ENCODE peak calls at places on chromosomes 13 and 19, in ten cellular contexts. G is left ventricle myocardium inferior, V is endodermal cell, A is bronchial epithelial cell, H is heart right ventricle, W is foreskin fibroblast, P is HCT116, S is H9, T is omental fat pad, L is adrenal gland. B is an unnamed sample.
A peak's percentile ranks its signal among the peaks of the same experiment; 100 is the strongest.

GRCh38 chr19:48629297-48629598 is 7.9 kb downstream of the DBP start:
- DNase-seq in W (no peak), P (no peak), H (no peak), G (no peak), T (no peak), A (no peak), L (no peak), V (no peak), S (no peak), B (no peak)

GRCh38 chr19:47057328-47057727 is 8.9 kb upstream of the TMEM160 start:
- DNase-seq in V (no peak), S (no peak), T (no peak), H (no peak), A (peak; percentile 49), L (no peak), P (no peak), W (peak; percentile 40), G (no peak), B (no peak)

GRCh38 chr13:44172411-44172810 is 201.2 kb upstream of the SERP2 start:
- DNase-seq in W (peak; percentile 25), L (no peak), P (no peak), H (no peak), V (no peak), T (no peak), S (no peak), A (no peak), G (no peak), B (no peak)

GRCh38 chr13:23378009-23378632 is 55.4 kb downstream of the SACS start:
- DNase-seq in T (no peak), A (peak; percentile 89), G (no peak), H (no peak), L (peak; percentile 57), V (no peak), S (no peak), P (no peak), W (peak; percentile 99), B (no peak)

GRCh38 chr13:36217456-36217855 is 3.1 kb upstream of the SOHLH2 start:
- DNase-seq in G (no peak), T (no peak), P (no peak), S (no peak), H (no peak), A (no peak), W (no peak), L (no peak), V (no peak), B (no peak)

GRCh38 chr13:108409735-108410134 is 140.2 kb downstream of the TNFSF13B start:
- DNase-seq in S (no peak), H (no peak), P (no peak), V (no peak), A (no peak), W (no peak), T (no peak), L (no peak), G (no peak), B (no peak)

GRCh38 chr13:113950451-113951245 is 23.2 kb downstream of the C13orf46 start:
- DNase-seq in W (no peak), T (no peak), A (no peak), G (no peak), V (no peak), S (no peak), P (no peak), L (no peak), H (no peak), B (no peak)

GRCh38 chr13:27130223-27131015 is 41.2 kb downstream of the USP12 start:
- DNase-seq in P (no peak), A (peak; percentile 68), G (no peak), W (peak; percentile 61), S (no peak), H (no peak), V (no peak), L (peak; percentile 26), T (no peak), B (no peak)

GRCh38 chr19:34096020-34096915 is 76.0 kb upstream of the LSM14A start:
- DNase-seq in S (peak; percentile 46), P (peak; percentile 66), W (peak; percentile 67), H (no peak), G (no peak), T (no peak), V (peak; percentile 66), L (no peak), A (peak; percentile 59), B (no peak)

GRCh38 chr13:50713849-50714248 is 129.6 kb downstream of the DLEU7 start:
- DNase-seq in T (no peak), L (peak; percentile 39), G (no peak), V (no peak), W (peak; percentile 77), H (no peak), S (no peak), P (no peak), A (peak; percentile 69), B (no peak)

GRCh38 chr19:17075035-17075859 is at the start of the genes HAUS8 and MYO9B:
- DNase-seq in G (peak; percentile 99), T (peak; percentile 93), A (peak; percentile 94), V (peak; percentile 100), L (peak; percentile 100), S (peak; percentile 99), P (peak; percentile 98), W (peak; percentile 100), H (peak; percentile 99), B (peak; percentile 100)

GRCh38 chr13:110528371-110528770 is 33.2 kb downstream of the RAB20 start:
- DNase-seq in S (no peak), A (no peak), H (no peak), V (no peak), T (no peak), L (peak; percentile 51), P (no peak), G (no peak), W (no peak), B (no peak)

GRCh38 chr19:30222428-30222873 is 149.7 kb upstream of the ZNF536 start:
- DNase-seq in H (peak; percentile 29), T (no peak), G (no peak), W (no peak), V (peak; percentile 85), S (peak; percentile 62), P (no peak), L (no peak), A (no peak), B (no peak)

DNA sequence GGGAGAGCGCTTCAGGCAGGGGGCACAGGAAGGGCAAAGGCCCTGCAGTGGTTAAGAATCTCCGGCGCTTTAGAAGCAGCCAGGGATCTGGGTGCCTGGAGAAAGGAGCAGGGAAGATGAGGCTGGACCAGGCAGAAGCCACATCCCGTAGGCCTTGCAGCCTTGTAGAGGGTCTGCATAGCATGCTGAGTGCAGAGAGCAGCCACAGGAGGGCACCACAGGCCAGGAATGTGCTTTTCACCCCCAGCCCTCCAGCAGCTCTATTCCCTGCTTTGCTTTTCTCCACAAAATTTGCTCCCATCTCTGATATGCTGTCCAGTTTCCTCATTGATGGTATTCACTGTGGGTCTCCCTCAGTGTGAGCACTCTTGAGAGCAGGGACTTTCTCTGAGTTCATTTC is 5.7 kb downstream of the WDR62 start:
- DNase-seq in A (peak; percentile 45), P (no peak), W (peak; percentile 86), L (peak; percentile 54), G (peak; percentile 46), H (peak; percentile 54), T (no peak), S (peak; percentile 49), V (peak; percentile 79), B (no peak)
- TF ChIP-seq CTCF in A (peak; percentile 87), P (peak; percentile 24), W (peak; percentile 75), L (peak; percentile 19), G (peak; percentile 74), H (peak; percentile 64), T (no peak), S (peak; percentile 66), V (peak; percentile 83), B (no peak)

GRCh38 chr19:1605236-1606137 is at the start of gene UQCR11:
- DNase-seq in L (peak; percentile 95), G (peak; percentile 97), P (peak; percentile 92), T (peak; percentile 77), W (peak; percentile 97), V (peak; percentile 98), A (peak; percentile 82), S (peak; percentile 96), H (peak; percentile 94), B (peak; percentile 91)
- TF ChIP-seq CTCF in L (peak; percentile 15), G (peak; percentile 70), P (no peak), T (no peak), W (peak; percentile 61), V (peak; percentile 70), A (peak; percentile 73), S (peak; percentile 55), H (peak; percentile 72), B (peak; percentile 34)

GRCh38 chr19:36139473-36140288 is at the start of gene CAPNS1:
- DNase-seq in T (peak; percentile 72), S (peak; percentile 98), L (peak; percentile 96), W (peak; percentile 99), V (peak; percentile 99), G (peak; percentile 99), P (peak; percentile 95), H (peak; percentile 99), A (peak; percentile 88), B (peak; percentile 96)
- TF ChIP-seq CTCF in T (no peak), S (peak; percentile 42), L (no peak), W (no peak), V (peak; percentile 66), G (peak; percentile 39), P (no peak), H (peak; percentile 29), A (peak; percentile 11), B (no peak)

GRCh38 chr13:72638059-72638815 is 89.2 kb downstream of the MZT1 start:
- DNase-seq in L (no peak), P (no peak), H (no peak), W (no peak), G (no peak), A (peak; percentile 95), S (peak; percentile 48), T (no peak), V (no peak), B (no peak)

GRCh38 chr13:72648513-72649065 is 78.8 kb downstream of the MZT1 start:
- DNase-seq in S (no peak), A (no peak), H (no peak), V (no peak), L (no peak), G (no peak), P (peak; percentile 1), W (no peak), T (no peak), B (no peak)

GRCh38 chr13:72645521-72645920 is 81.9 kb downstream of the MZT1 start:
- DNase-seq in S (no peak), W (no peak), A (no peak), V (no peak), T (no peak), G (no peak), H (no peak), P (no peak), L (no peak), B (no peak)

GRCh38 chr13:72639377-72639776 is 88.1 kb downstream of the MZT1 start:
- DNase-seq in L (no peak), T (no peak), V (no peak), P (no peak), A (no peak), W (no peak), S (no peak), G (no peak), H (no peak), B (no peak)

GRCh38 chr13:72643339-72643989 is 84.0 kb downstream of the MZT1 start:
- DNase-seq in G (peak; percentile 20), L (peak; percentile 69), T (peak; percentile 53), V (peak; percentile 68), W (peak; percentile 22), P (peak; percentile 33), S (no peak), A (peak; percentile 61), H (no peak), B (no peak)
- TF ChIP-seq CTCF in G (peak; percentile 62), L (peak; percentile 70), T (no peak), V (peak; percentile 89), W (peak; percentile 80), P (peak; percentile 9), S (peak; percentile 83), A (peak; percentile 70), H (peak; percentile 71), B (peak; percentile 66)

B was measured in mesothelial cell of epicardium.